ENCODE peak calls at places on chromosome 22, in six cellular contexts. D is trophoblast cell, N is neuronal stem cell, L is mesenchymal stem cell, M is H1, X is H9. P is an unnamed sample.

GRCh38 chr22:42340695-42341383 is 70.4 kb upstream of the TCF20 start:
- DNase-seq in D (no peak), M (no peak), N (peak), X (peak), L (no peak), P (no peak)

GRCh38 chr22:50503475-50504145 is 3.9 kb downstream of the LMF2 start:
- DNase-seq in X (peak), N (no peak), M (no peak), L (no peak), D (no peak), P (no peak)

GRCh38 chr22:33404723-33405122 is 346.5 kb upstream of the SYN3 start:
- DNase-seq in D (no peak), N (no peak), M (no peak), X (no peak), L (no peak), P (no peak)

GRCh38 chr22:17774206-17774927 is at the start of gene BID:
- DNase-seq in X (no peak), L (peak), N (no peak), M (no peak), D (no peak), P (peak)

GRCh38 chr22:30600925-30601324 is 6.0 kb upstream of the TCN2 start:
- DNase-seq in D (no peak), X (no peak), L (no peak), N (no peak), M (no peak), P (no peak)

GRCh38 chr22:31400023-31400397 is 606 bp downstream of the DRG1 start:
- DNase-seq in L (peak), M (no peak), X (no peak), N (peak), D (no peak), P (peak)

GRCh38 chr22:42793848-42794405 is 63.1 kb downstream of the ARFGAP3 start:
- DNase-seq in X (no peak), N (no peak), L (no peak), M (no peak), D (no peak), P (no peak)

GRCh38 chr22:48891688-48892380 is 935.8 kb downstream of the BRD1 start:
- DNase-seq in M (no peak), L (no peak), D (no peak), N (no peak), X (no peak), P (no peak)

GRCh38 chr22:41857160-41857859 is 24.4 kb downstream of the SREBF2 start:
- DNase-seq in L (peak), M (peak), X (peak), N (peak), D (peak), P (peak)

GRCh38 chr22:50040717-50041116 is 17.4 kb downstream of the TTLL8 start:
- DNase-seq in M (no peak), X (no peak), N (no peak), L (no peak), D (no peak), P (no peak)

GRCh38 chr22:28768701-28769393 is 3.6 kb upstream of the CCDC117 start:
- DNase-seq in N (no peak), M (no peak), D (no peak), X (no peak), L (no peak), P (no peak)

GRCh38 chr22:17213976-17214375 is 5.3 kb downstream of the ADA2 start:
- DNase-seq in M (no peak), D (peak), L (no peak), N (no peak), X (peak), P (peak)

GRCh38 chr22:49852898-49853894 is at the start of gene ZBED4:
- DNase-seq in X (peak), N (peak), L (peak), D (peak), M (peak), P (peak)

GRCh38 chr22:29397791-29398190 is 9.4 kb upstream of the AP1B1 start:
- DNase-seq in L (no peak), D (no peak), M (no peak), X (no peak), N (no peak), P (no peak)

GRCh38 chr22:30247561-30247960 is 1.0 kb upstream of the LIF start:
- DNase-seq in D (no peak), L (no peak), X (no peak), N (no peak), M (no peak), P (no peak)

GRCh38 chr22:28771195-28771791 is 1.2 kb upstream of the CCDC117 start:
- DNase-seq in N (no peak), D (no peak), M (no peak), L (no peak), X (no peak), P (no peak)

GRCh38 chr22:25780673-25781072 is 38.7 kb downstream of the MYO18B start:
- DNase-seq in N (no peak), X (no peak), D (no peak), L (peak), M (no peak), P (no peak)

GRCh38 chr22:33811686-33812085 is 108.6 kb downstream of the LARGE1 start:
- DNase-seq in N (no peak), M (no peak), D (no peak), L (peak), X (no peak), P (peak)

GRCh38 chr22:28332410-28332809 is 347.2 kb downstream of the TTC28 start:
- DNase-seq in D (no peak), M (no peak), L (no peak), N (no peak), X (no peak), P (peak)

DNA sequence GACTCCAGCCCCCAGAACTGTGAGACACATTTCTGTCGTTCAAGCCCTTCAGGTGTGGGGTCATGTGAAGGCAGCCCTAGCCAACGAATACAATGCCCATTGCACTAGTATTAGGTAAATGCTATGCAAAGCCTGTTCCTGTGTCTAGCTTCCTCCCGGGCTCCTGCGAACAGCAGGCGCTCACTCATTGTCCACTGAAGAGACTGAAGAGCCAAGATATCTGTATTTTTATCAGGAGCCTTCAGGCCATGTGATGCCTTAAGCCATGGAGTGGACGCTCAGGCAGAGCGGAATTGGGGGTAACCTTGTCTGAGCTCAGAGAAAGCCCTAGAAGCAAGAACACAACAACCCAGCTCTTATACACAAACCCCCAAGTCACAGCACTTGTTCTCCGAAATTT is 4.2 kb upstream of the TMPRSS6 start:
- DNase-seq in M (no peak), D (peak), X (no peak), L (no peak), N (no peak), P (no peak)
- H3K14ac ChIP-seq in M (no peak), D (no peak), X (no peak), L (no peak), N (no peak), P (no peak)

GRCh38 chr22:20090730-20091240 is 10.7 kb downstream of the DGCR8 start:
- DNase-seq in L (no peak), D (no peak), N (no peak), M (no peak), X (no peak), P (no peak)
- H3K14ac ChIP-seq in L (no peak), D (no peak), N (no peak), M (no peak), X (no peak), P (no peak)

GRCh38 chr22:37401861-37402506 is 25.3 kb downstream of the ELFN2 start:
- DNase-seq in X (no peak), M (no peak), L (no peak), N (no peak), D (no peak), P (no peak)
- H3K14ac ChIP-seq in X (no peak), M (no peak), L (no peak), N (no peak), D (no peak), P (no peak)

GRCh38 chr22:27238935-27239510 is 562.5 kb downstream of the MN1 start:
- DNase-seq in D (peak), L (peak), X (no peak), N (no peak), M (no peak), P (peak)
- H3K14ac ChIP-seq in D (no peak), L (no peak), X (no peak), N (no peak), M (no peak), P (no peak)

GRCh38 chr22:35059632-35060031 is 6.3 kb upstream of the ISX start:
- DNase-seq in M (no peak), X (no peak), D (no peak), N (no peak), L (no peak), P (no peak)
- H3K14ac ChIP-seq in M (no peak), X (no peak), D (no peak), N (no peak), L (no peak), P (no peak)

GRCh38 chr22:39284142-39284980 is 35.1 kb downstream of the RPL3 start:
- DNase-seq in X (no peak), L (no peak), M (no peak), D (no peak), N (no peak), P (no peak)
- H3K14ac ChIP-seq in X (no peak), L (peak), M (no peak), D (no peak), N (peak), P (peak)

DNA sequence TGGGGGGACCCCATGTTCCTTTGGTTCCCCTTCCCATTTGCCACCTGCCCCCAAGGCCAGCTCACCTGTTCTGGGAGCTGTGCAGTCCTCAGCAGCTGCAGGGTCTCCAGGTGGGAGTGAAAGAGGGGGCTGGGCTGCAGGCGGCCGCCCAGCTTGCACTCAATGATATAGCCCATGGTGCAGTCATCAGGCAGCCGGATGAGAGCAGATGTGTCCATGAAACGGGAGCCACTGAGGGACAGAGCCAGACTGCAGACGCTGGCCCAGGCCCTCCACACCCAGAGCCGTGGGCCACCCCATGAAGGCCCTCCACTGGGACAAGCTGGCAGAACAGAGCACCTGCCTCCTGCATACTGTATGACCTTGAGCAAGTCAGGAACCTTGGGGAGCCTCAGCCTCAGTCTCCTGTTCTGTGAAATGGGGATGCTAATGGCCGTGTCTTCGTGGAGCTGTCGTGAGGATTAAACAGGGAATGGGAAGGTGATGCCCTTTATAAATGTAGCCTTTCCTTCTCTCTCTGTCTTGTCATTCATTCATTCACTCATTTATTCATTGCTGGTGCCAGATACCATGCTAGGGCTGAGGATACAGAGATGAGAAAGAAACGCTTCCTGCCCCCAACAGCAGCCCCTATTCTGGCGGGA is 11.6 kb downstream of the MFNG start:
- DNase-seq in M (no peak), L (no peak), N (no peak), X (no peak), D (no peak), P (no peak)
- H3K14ac ChIP-seq in M (no peak), L (no peak), N (no peak), X (no peak), D (no peak), P (no peak)

GRCh38 chr22:22574361-22574760 is 15.3 kb upstream of the PRAME start:
- DNase-seq in M (no peak), D (no peak), L (no peak), N (no peak), X (no peak), P (no peak)

GRCh38 chr22:22573047-22573889 is 14.2 kb upstream of the PRAME start:
- DNase-seq in L (no peak), X (no peak), N (no peak), M (no peak), D (no peak), P (no peak)

GRCh38 chr22:22569218-22569617 is 10.2 kb upstream of the PRAME start:
- DNase-seq in N (no peak), D (no peak), M (no peak), X (no peak), L (no peak), P (no peak)

GRCh38 chr22:22571429-22571828 is 12.4 kb upstream of the PRAME start:
- DNase-seq in L (no peak), N (no peak), D (no peak), X (no peak), M (no peak), P (no peak)

GRCh38 chr22:22571862-22572261 is 12.8 kb upstream of the PRAME start:
- DNase-seq in D (no peak), M (no peak), L (no peak), X (no peak), N (no peak), P (no peak)
- H3K14ac ChIP-seq in D (no peak), M (no peak), L (no peak), X (no peak), N (no peak), P (no peak)

DNA sequence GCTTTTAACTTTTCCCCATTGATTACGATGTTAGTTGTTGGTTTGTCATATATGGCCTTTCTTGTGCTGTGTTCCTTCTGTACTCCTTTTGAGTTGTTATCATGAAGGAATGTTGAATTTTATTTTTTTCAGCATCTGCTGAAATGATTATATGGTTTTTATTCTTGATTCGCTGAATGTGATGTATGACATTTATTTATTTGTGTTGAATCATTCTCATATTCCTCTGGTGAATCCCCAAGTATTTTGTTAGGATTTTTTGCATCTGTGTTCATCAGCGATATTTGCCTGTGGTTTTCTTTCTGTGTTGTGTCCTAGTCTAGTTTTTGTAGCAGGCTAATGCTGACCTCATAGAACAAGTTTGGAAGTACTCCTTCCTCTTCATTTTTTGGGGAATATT is 78.2 kb downstream of the GGT1 start:
- DNase-seq in D (no peak), L (no peak), N (no peak), X (no peak), M (no peak), P (peak)
- H3K14ac ChIP-seq in D (no peak), L (no peak), N (no peak), X (no peak), M (no peak), P (no peak)

DNA sequence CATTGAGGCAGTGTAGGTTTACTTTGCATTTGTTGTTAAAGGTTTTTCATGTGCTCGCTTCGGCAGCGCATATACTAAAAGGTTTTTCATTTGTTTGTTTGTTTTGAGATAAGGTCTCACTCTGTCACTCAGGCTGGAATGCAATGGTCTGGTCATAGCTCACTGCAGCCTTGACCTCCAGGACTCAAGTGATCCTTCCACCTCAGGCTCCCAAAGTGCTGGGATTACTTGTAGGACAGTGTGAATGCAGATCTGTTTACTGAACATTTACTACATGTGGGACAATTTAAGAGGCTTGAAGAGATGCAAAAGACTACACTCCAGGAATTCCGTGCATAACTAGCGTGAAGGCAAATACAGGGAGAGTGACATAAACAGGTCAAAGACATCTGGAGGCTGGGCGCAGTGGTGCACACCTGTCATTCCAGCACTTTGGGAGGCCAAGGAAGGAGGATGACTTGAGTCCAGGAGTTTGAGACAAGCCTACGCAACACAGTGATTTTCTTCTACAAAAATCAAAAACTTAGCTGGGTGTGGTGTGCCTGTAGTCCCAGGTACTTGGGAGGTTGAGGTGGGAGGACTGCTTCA is 34.1 kb downstream of the YPEL1 start:
- DNase-seq in X (no peak), M (no peak), L (no peak), N (no peak), D (peak), P (no peak)
- H3K14ac ChIP-seq in X (no peak), M (no peak), L (no peak), N (no peak), D (no peak), P (no peak)